ENCODE peak calls at places on chromosomes 16 and 17, in seven cellular contexts. One of them, this sample, is unnamed.
A peak's percentile ranks its signal among the peaks of the same experiment; 100 is the strongest.

GRCh38 chr16:2470234-2470601 is 879 bp upstream of the NTN3 start:
- DNase-seq in mesendoderm: no peak
- DNase-seq in H9: no peak
- DNase-seq in trophoblast cell: no peak
- DNase-seq in mesenchymal stem cell: no peak
- DNase-seq in H1: no peak
- DNase-seq in IMR-90: no peak
- DNase-seq in this sample: no peak

GRCh38 chr17:78717431-78717980 is 64.6 kb downstream of the CYTH1 start:
- DNase-seq in mesenchymal stem cell: no peak
- DNase-seq in mesendoderm: no peak
- DNase-seq in H9: no peak
- DNase-seq in trophoblast cell: no peak
- DNase-seq in IMR-90: peak; percentile 26
- DNase-seq in H1: no peak
- DNase-seq in this sample: no peak

GRCh38 chr16:51592013-51592501 is 441.0 kb upstream of the SALL1 start:
- DNase-seq in H9: no peak
- DNase-seq in mesenchymal stem cell: no peak
- DNase-seq in H1: no peak
- DNase-seq in IMR-90: no peak
- DNase-seq in mesendoderm: no peak
- DNase-seq in trophoblast cell: no peak
- DNase-seq in this sample: no peak

GRCh38 chr17:72349011-72349410 is 228.2 kb downstream of the SOX9 start:
- DNase-seq in mesendoderm: no peak
- DNase-seq in H9: no peak
- DNase-seq in trophoblast cell: no peak
- DNase-seq in mesenchymal stem cell: no peak
- DNase-seq in H1: no peak
- DNase-seq in IMR-90: no peak
- DNase-seq in this sample: no peak

GRCh38 chr17:42779942-42780815 is at the start of gene WNK4:
- DNase-seq in H9: peak; percentile 79
- DNase-seq in mesendoderm: peak; percentile 61
- DNase-seq in mesenchymal stem cell: peak; percentile 31
- DNase-seq in H1: no peak
- DNase-seq in trophoblast cell: peak; percentile 15
- DNase-seq in IMR-90: no peak
- DNase-seq in this sample: peak; percentile 42

GRCh38 chr16:26605872-26606271 is 460.9 kb upstream of the C16orf82 start:
- DNase-seq in mesendoderm: no peak
- DNase-seq in trophoblast cell: no peak
- DNase-seq in IMR-90: no peak
- DNase-seq in mesenchymal stem cell: no peak
- DNase-seq in H9: no peak
- DNase-seq in H1: no peak
- DNase-seq in this sample: no peak

GRCh38 chr16:64238576-64238975 is 883.3 kb downstream of the CDH11 start:
- DNase-seq in trophoblast cell: no peak
- DNase-seq in H1: no peak
- DNase-seq in mesenchymal stem cell: no peak
- DNase-seq in IMR-90: peak; percentile 23
- DNase-seq in mesendoderm: no peak
- DNase-seq in H9: no peak
- DNase-seq in this sample: no peak

GRCh38 chr16:83958842-83959565 is 6.0 kb downstream of the OSGIN1 start:
- DNase-seq in mesendoderm: no peak
- DNase-seq in trophoblast cell: peak; percentile 21
- DNase-seq in mesenchymal stem cell: no peak
- DNase-seq in H9: no peak
- DNase-seq in H1: no peak
- DNase-seq in IMR-90: no peak
- DNase-seq in this sample: no peak

GRCh38 chr17:48484850-48485249 is 46.0 kb downstream of the HOXB1 start:
- DNase-seq in trophoblast cell: no peak
- DNase-seq in H1: no peak
- DNase-seq in IMR-90: peak; percentile 77
- DNase-seq in mesendoderm: no peak
- DNase-seq in H9: no peak
- DNase-seq in mesenchymal stem cell: peak; percentile 90
- DNase-seq in this sample: no peak

GRCh38 chr16:66549284-66550131 is at the start of gene TK2:
- DNase-seq in IMR-90: peak; percentile 72
- DNase-seq in H1: no peak
- DNase-seq in trophoblast cell: peak; percentile 71
- DNase-seq in mesenchymal stem cell: peak; percentile 69
- DNase-seq in H9: peak; percentile 74
- DNase-seq in mesendoderm: peak; percentile 80
- DNase-seq in this sample: peak; percentile 54

GRCh38 chr17:5485270-5486205 is at the start of gene DERL2:
- DNase-seq in IMR-90: peak; percentile 44
- DNase-seq in H9: no peak
- DNase-seq in mesenchymal stem cell: no peak
- DNase-seq in trophoblast cell: peak; percentile 21
- DNase-seq in mesendoderm: peak; percentile 77
- DNase-seq in H1: no peak
- DNase-seq in this sample: peak; percentile 52

GRCh38 chr17:70929226-70929625 is 759.9 kb downstream of the KCNJ2 start:
- DNase-seq in H1: no peak
- DNase-seq in IMR-90: peak; percentile 16
- DNase-seq in trophoblast cell: no peak
- DNase-seq in H9: no peak
- DNase-seq in mesenchymal stem cell: peak; percentile 26
- DNase-seq in mesendoderm: no peak
- DNase-seq in this sample: no peak

GRCh38 chr16:50665128-50665878 is 15.8 kb downstream of the SNX20 start:
- DNase-seq in trophoblast cell: peak; percentile 94
- DNase-seq in H1: peak; percentile 41
- DNase-seq in IMR-90: peak; percentile 57
- DNase-seq in H9: peak; percentile 83
- DNase-seq in mesenchymal stem cell: peak; percentile 65
- DNase-seq in mesendoderm: peak; percentile 85
- DNase-seq in this sample: peak; percentile 71

GRCh38 chr16:19179890-19180490 is 11.9 kb downstream of the SYT17 start:
- DNase-seq in H1: no peak
- DNase-seq in mesendoderm: peak; percentile 61
- DNase-seq in trophoblast cell: peak; percentile 63
- DNase-seq in mesenchymal stem cell: peak; percentile 30
- DNase-seq in H9: peak; percentile 49
- DNase-seq in IMR-90: peak; percentile 33
- DNase-seq in this sample: peak; percentile 48

GRCh38 chr17:27954521-27955495 is 61.6 kb upstream of the LYRM9 start:
- DNase-seq in IMR-90: no peak
- DNase-seq in trophoblast cell: no peak
- DNase-seq in mesenchymal stem cell: no peak
- DNase-seq in H9: no peak
- DNase-seq in H1: no peak
- DNase-seq in mesendoderm: no peak
- DNase-seq in this sample: no peak

GRCh38 chr16:73057369-73058210 is 9.7 kb upstream of the ZFHX3 start:
- DNase-seq in mesenchymal stem cell: peak; percentile 49
- DNase-seq in IMR-90: no peak
- DNase-seq in H9: no peak
- DNase-seq in H1: no peak
- DNase-seq in mesendoderm: no peak
- DNase-seq in trophoblast cell: peak; percentile 44
- DNase-seq in this sample: peak; percentile 46

GRCh38 chr16:13056607-13057006 is 155.2 kb downstream of the SHISA9 start:
- DNase-seq in mesendoderm: no peak
- DNase-seq in H9: no peak
- DNase-seq in IMR-90: no peak
- DNase-seq in trophoblast cell: no peak
- DNase-seq in mesenchymal stem cell: no peak
- DNase-seq in H1: no peak
- DNase-seq in this sample: no peak

GRCh38 chr16:85602831-85603755 is 10.0 kb upstream of the GSE1 start:
- DNase-seq in mesenchymal stem cell: peak; percentile 62
- DNase-seq in mesendoderm: no peak
- DNase-seq in IMR-90: no peak
- DNase-seq in trophoblast cell: no peak
- DNase-seq in H9: no peak
- DNase-seq in H1: no peak
- DNase-seq in this sample: no peak

DNA sequence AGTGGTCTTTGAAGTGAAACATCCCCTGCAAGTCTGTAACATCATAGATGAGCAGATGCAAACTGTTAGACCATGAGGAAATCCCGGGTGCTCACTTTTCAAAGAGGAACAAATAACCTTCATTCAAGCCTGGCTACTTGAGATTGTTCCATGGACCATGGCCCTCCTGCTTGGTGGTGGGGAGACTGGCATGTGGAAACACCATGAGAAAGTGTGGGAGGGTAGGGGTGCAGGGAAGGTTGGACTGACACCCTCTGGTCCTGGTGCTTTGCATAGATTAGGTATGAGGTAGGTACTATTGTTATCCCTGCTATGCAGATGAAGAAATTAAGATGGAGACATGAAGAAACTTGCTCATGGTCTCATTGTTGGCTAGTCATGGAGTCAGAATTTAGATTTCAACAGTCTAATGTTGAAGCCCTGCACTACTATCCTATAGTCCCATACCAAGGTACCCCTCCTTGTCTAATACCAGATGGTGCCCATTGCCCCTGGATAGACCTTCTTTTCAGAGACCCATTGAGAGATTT is 59.0 kb downstream of the SPACA3 start:
- DNase-seq in mesendoderm: no peak
- DNase-seq in IMR-90: no peak
- DNase-seq in H1: no peak
- DNase-seq in H9: no peak
- DNase-seq in trophoblast cell: peak; percentile 18
- DNase-seq in mesenchymal stem cell: no peak
- DNase-seq in this sample: no peak
- H3K18ac ChIP-seq in mesendoderm: no peak overlapping the region
- H3K18ac ChIP-seq in IMR-90: no peak overlapping the region
- H3K18ac ChIP-seq in H1: no peak overlapping the region
- H3K18ac ChIP-seq in H9: no peak overlapping the region
- H3K18ac ChIP-seq in trophoblast cell: no peak overlapping the region
- H3K18ac ChIP-seq in mesenchymal stem cell: no peak overlapping the region
- H3K18ac ChIP-seq in this sample: no peak overlapping the region

GRCh38 chr16:359871-360697 is 7.6 kb upstream of the AXIN1 start:
- DNase-seq in IMR-90: no peak
- DNase-seq in mesendoderm: no peak
- DNase-seq in H9: no peak
- DNase-seq in mesenchymal stem cell: no peak
- DNase-seq in trophoblast cell: no peak
- DNase-seq in H1: no peak
- DNase-seq in this sample: no peak

GRCh38 chr16:361341-361871 is 8.9 kb upstream of the AXIN1 start:
- DNase-seq in mesendoderm: no peak
- DNase-seq in IMR-90: no peak
- DNase-seq in trophoblast cell: no peak
- DNase-seq in mesenchymal stem cell: no peak
- DNase-seq in H1: no peak
- DNase-seq in H9: no peak
- DNase-seq in this sample: no peak

GRCh38 chr16:356756-357155 is 4.2 kb upstream of the AXIN1 start:
- DNase-seq in mesenchymal stem cell: no peak
- DNase-seq in IMR-90: no peak
- DNase-seq in H9: no peak
- DNase-seq in mesendoderm: no peak
- DNase-seq in H1: no peak
- DNase-seq in trophoblast cell: no peak
- DNase-seq in this sample: no peak

GRCh38 chr16:360698-361336 is 8.3 kb upstream of the AXIN1 start:
- DNase-seq in mesenchymal stem cell: no peak
- DNase-seq in mesendoderm: no peak
- DNase-seq in H1: no peak
- DNase-seq in H9: no peak
- DNase-seq in trophoblast cell: no peak
- DNase-seq in IMR-90: no peak
- DNase-seq in this sample: no peak

DNA sequence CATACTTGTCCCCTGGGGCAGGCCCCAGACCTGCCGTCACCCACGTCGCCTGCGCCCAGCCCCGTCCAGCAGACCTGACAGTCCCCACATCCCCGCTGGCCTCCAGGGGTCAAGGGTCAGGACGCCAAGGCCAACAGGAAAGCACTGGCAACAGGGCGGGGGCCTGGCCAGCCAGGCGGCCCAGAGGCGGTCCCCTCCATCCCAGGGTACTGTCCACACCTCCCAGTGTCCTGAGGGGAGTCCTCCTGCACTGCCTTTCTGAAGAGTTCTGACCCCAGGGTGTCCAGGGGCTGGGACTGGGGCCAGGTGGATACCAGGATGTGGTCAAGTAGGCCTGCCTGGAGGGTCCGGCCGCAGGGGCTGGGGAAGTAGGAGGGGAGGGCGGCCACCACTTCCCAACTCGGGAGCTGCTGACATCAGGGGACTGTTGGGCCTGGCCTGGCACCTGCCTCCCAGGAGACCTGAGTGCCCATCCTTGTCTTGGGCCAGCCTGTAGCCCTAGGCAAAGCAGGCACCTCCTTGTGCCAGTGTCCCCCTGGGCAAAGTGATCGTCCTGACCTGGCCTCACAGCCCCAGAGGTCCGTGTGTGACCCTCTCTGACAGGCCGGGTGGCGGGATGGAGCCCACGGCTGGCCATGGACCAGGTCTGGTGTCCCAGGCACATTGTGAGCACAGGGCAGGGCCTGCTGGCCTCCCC is 6.7 kb upstream of the AXIN1 start:
- DNase-seq in mesendoderm: no peak
- DNase-seq in mesenchymal stem cell: no peak
- DNase-seq in trophoblast cell: no peak
- DNase-seq in H1: no peak
- DNase-seq in IMR-90: no peak
- DNase-seq in H9: no peak
- DNase-seq in this sample: no peak
- H3K18ac ChIP-seq in mesendoderm: no peak overlapping the region
- H3K18ac ChIP-seq in mesenchymal stem cell: no peak overlapping the region
- H3K18ac ChIP-seq in trophoblast cell: no peak overlapping the region
- H3K18ac ChIP-seq in H1: no peak overlapping the region
- H3K18ac ChIP-seq in IMR-90: no peak overlapping the region
- H3K18ac ChIP-seq in H9: no peak overlapping the region
- H3K18ac ChIP-seq in this sample: peak overlapping the region; percentile 57

DNA sequence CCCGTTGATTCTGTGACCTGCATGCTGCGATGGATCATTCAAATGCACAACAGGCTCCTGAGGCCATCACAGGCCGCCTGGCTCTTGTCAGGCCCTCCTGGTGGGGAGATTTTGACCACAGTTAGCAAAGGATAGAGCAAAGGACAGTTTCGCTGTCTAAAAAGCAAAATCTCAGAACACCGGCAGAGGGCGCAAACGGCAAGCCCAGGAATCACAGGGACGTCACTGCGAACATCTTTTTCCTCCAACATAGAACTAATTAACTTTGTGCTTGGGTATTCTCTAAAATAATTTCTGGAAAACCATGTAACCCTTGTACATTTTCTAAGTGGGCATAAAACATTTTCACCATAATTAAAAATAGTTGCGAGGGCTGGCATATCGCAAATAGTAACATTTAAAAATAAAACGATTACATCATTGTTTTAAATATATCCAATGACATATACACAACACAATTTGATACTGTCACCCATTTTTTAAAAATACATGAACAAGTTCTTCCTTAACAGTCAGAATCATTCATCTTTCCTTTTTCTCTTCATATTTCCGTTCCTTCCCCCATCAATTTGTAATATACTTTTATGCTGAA is 19.7 kb upstream of the SLC47A1 start:
- DNase-seq in trophoblast cell: peak; percentile 85
- DNase-seq in H9: peak; percentile 85
- DNase-seq in mesendoderm: peak; percentile 91
- DNase-seq in H1: no peak
- DNase-seq in IMR-90: peak; percentile 60
- DNase-seq in mesenchymal stem cell: peak; percentile 79
- DNase-seq in this sample: peak; percentile 65
- H3K18ac ChIP-seq in trophoblast cell: no peak overlapping the region
- H3K18ac ChIP-seq in H9: no peak overlapping the region
- H3K18ac ChIP-seq in mesendoderm: no peak overlapping the region
- H3K18ac ChIP-seq in H1: no peak overlapping the region
- H3K18ac ChIP-seq in IMR-90: no peak overlapping the region
- H3K18ac ChIP-seq in mesenchymal stem cell: no peak overlapping the region
- H3K18ac ChIP-seq in this sample: peak overlapping the region; percentile 46

GRCh38 chr17:55443904-55444303 is 22.3 kb upstream of the MMD start:
- DNase-seq in mesendoderm: no peak
- DNase-seq in trophoblast cell: no peak
- DNase-seq in IMR-90: no peak
- DNase-seq in H1: no peak
- DNase-seq in H9: no peak
- DNase-seq in mesenchymal stem cell: no peak
- DNase-seq in this sample: no peak
- H3K18ac ChIP-seq in mesendoderm: no peak overlapping the region
- H3K18ac ChIP-seq in trophoblast cell: no peak overlapping the region
- H3K18ac ChIP-seq in IMR-90: peak overlapping the region; percentile 20
- H3K18ac ChIP-seq in H1: no peak overlapping the region
- H3K18ac ChIP-seq in H9: no peak overlapping the region
- H3K18ac ChIP-seq in mesenchymal stem cell: peak overlapping the region; percentile 90
- H3K18ac ChIP-seq in this sample: no peak overlapping the region